ENCODE peak calls at places on chromosome 20, in ten cellular contexts. N is body of pancreas; T is A549; X is CD8-positive, alpha-beta memory T cell; Z is mesendoderm; K is heart right ventricle; O is neuronal stem cell; Q is SK-N-SH; Y is suprapubic skin; C is astrocyte. M is an unnamed sample. For H3K4me1, the result is how much of the 10 kb centered on the place peaks cover.

GRCh38 chr20:62652051-62652893 is 10.0 kb downstream of the SLCO4A1 start:
- DNase-seq in N (peak), T (peak), X (peak), Z (peak), K (peak), O (no peak), Q (peak), Y (peak), C (peak), M (peak)

GRCh38 chr20:46992640-46993035 is 98.0 kb downstream of the EYA2 start:
- DNase-seq in N (peak), T (no peak), X (no peak), Z (peak), K (no peak), O (no peak), Q (no peak), Y (no peak), C (no peak), M (no peak)

GRCh38 chr20:63150911-63151531 is 64.9 kb downstream of the YTHDF1 start:
- DNase-seq in N (no peak), T (no peak), X (no peak), Z (no peak), K (peak), O (no peak), Q (no peak), Y (no peak), C (no peak), M (no peak)

GRCh38 chr20:61558726-61559125 is 306.7 kb downstream of the CDH4 start:
- DNase-seq in N (no peak), T (no peak), X (no peak), Z (peak), K (no peak), O (no peak), Q (no peak), Y (no peak), C (peak), M (no peak)

GRCh38 chr20:50588034-50588736 is 78.0 kb downstream of the PTPN1 start:
- DNase-seq in N (peak), T (peak), X (peak), Z (peak), K (peak), O (peak), Q (peak), Y (no peak), C (no peak), M (peak)

GRCh38 chr20:24782801-24783630 is 166.1 kb upstream of the CST7 start:
- DNase-seq in N (peak), T (no peak), X (no peak), Z (peak), K (no peak), O (no peak), Q (peak), Y (peak), C (peak), M (no peak)

GRCh38 chr20:14234666-14235295 is 102.6 kb downstream of the FLRT3 start:
- DNase-seq in N (no peak), T (peak), X (no peak), Z (no peak), K (no peak), O (no peak), Q (no peak), Y (no peak), C (peak), M (no peak)

GRCh38 chr20:33287884-33288283 is 4.9 kb downstream of the BPIFB1 start:
- DNase-seq in N (no peak), T (no peak), X (no peak), Z (no peak), K (no peak), O (no peak), Q (no peak), Y (no peak), C (no peak), M (no peak)

GRCh38 chr20:1388706-1389483 is 4.0 kb downstream of the FKBP1A start:
- DNase-seq in N (no peak), T (no peak), X (peak), Z (no peak), K (no peak), O (no peak), Q (no peak), Y (no peak), C (no peak), M (no peak)

GRCh38 chr20:61939691-61940360 is 125.9 kb downstream of the TAF4 start:
- DNase-seq in N (no peak), T (no peak), X (no peak), Z (no peak), K (no peak), O (no peak), Q (no peak), Y (no peak), C (no peak), M (no peak)

GRCh38 chr20:21693322-21693721 is 12.1 kb upstream of the PAX1 start:
- DNase-seq in N (no peak), T (peak), X (no peak), Z (peak), K (no peak), O (no peak), Q (no peak), Y (no peak), C (no peak), M (no peak)

GRCh38 chr20:45181639-45182038 is 6.9 kb downstream of the PI3 start:
- DNase-seq in N (no peak), T (no peak), X (no peak), Z (peak), K (no peak), O (no peak), Q (peak), Y (no peak), C (no peak), M (no peak)

GRCh38 chr20:10603971-10604864 is 69.6 kb downstream of the JAG1 start:
- DNase-seq in N (peak), T (peak), X (no peak), Z (no peak), K (peak), O (peak), Q (no peak), Y (no peak), C (peak), M (peak)

GRCh38 chr20:63499333-63499969 is 568 bp upstream of the EEF1A2 start:
- DNase-seq in N (no peak), T (no peak), X (no peak), Z (no peak), K (no peak), O (no peak), Q (peak), Y (no peak), C (no peak), M (no peak)

GRCh38 chr20:61762208-61762710 is 303.4 kb downstream of the TAF4 start:
- DNase-seq in N (no peak), T (no peak), X (no peak), Z (no peak), K (no peak), O (no peak), Q (no peak), Y (peak), C (no peak), M (no peak)

GRCh38 chr20:35166242-35166830 is 5.5 kb upstream of the PROCR start:
- DNase-seq in N (peak), T (no peak), X (no peak), Z (no peak), K (peak), O (no peak), Q (peak), Y (no peak), C (no peak), M (peak)

GRCh38 chr20:1440024-1440423 is 26.6 kb downstream of the NSFL1C start:
- DNase-seq in N (peak), T (peak), X (no peak), Z (peak), K (no peak), O (no peak), Q (peak), Y (no peak), C (no peak), M (no peak)

GRCh38 chr20:59010995-59011873 is 4.2 kb upstream of the CTSZ start:
- DNase-seq in N (no peak), T (no peak), X (no peak), Z (peak), K (no peak), O (no peak), Q (no peak), Y (no peak), C (peak), M (peak)

GRCh38 chr20:21571841-21572690 is 58.2 kb upstream of the NKX2-2 start:
- DNase-seq in N (peak), T (no peak), X (peak), Z (peak), K (no peak), O (peak), Q (peak), Y (no peak), C (no peak), M (no peak)

GRCh38 chr20:8155848-8156602 is 24.0 kb downstream of the PLCB1 start:
- DNase-seq in N (no peak), T (peak), X (no peak), Z (no peak), K (no peak), O (no peak), Q (no peak), Y (no peak), C (no peak), M (no peak)

GRCh38 chr20:18692453-18692852 is 104.6 kb downstream of the DTD1 start:
- DNase-seq in N (no peak), T (peak), X (no peak), Z (no peak), K (no peak), O (no peak), Q (no peak), Y (no peak), C (no peak), M (no peak)

GRCh38 chr20:24487648-24488047 is 18.2 kb downstream of the SYNDIG1 start:
- DNase-seq in N (no peak), T (no peak), X (no peak), Z (no peak), K (no peak), O (no peak), Q (no peak), Y (peak), C (no peak), M (no peak)

GRCh38 chr20:41306061-41306727 is 11.3 kb downstream of the ZHX3 start:
- DNase-seq in N (no peak), T (no peak), X (no peak), Z (no peak), K (no peak), O (no peak), Q (no peak), Y (no peak), C (no peak), M (no peak)

GRCh38 chr20:34433391-34433790 is 70.3 kb downstream of the ITCH start:
- DNase-seq in N (no peak), T (no peak), X (no peak), Z (no peak), K (no peak), O (no peak), Q (no peak), Y (no peak), C (no peak), M (no peak)

GRCh38 chr20:32336918-32337347 is 21.2 kb upstream of the ASXL1 start:
- DNase-seq in N (no peak), T (peak), X (peak), Z (peak), K (no peak), O (no peak), Q (peak), Y (no peak), C (no peak), M (no peak)

GRCh38 chr20:31496761-31497295 is 17.4 kb upstream of the HM13 start:
- DNase-seq in N (peak), T (no peak), X (no peak), Z (no peak), K (peak), O (no peak), Q (no peak), Y (peak), C (no peak), M (peak)

GRCh38 chr20:9051508-9051907 is 17.4 kb upstream of the PLCB4 start:
- DNase-seq in N (no peak), T (peak), X (no peak), Z (peak), K (no peak), O (no peak), Q (no peak), Y (no peak), C (peak), M (no peak)

GRCh38 chr20:40686893-40687292 is 2.1 kb downstream of the MAFB start:
- DNase-seq in N (no peak), T (no peak), X (no peak), Z (no peak), K (no peak), O (no peak), Q (no peak), Y (no peak), C (no peak), M (no peak)

GRCh38 chr20:14069796-14070195 is 74.5 kb downstream of the MACROD2 start:
- DNase-seq in N (no peak), T (no peak), X (no peak), Z (peak), K (no peak), O (no peak), Q (no peak), Y (no peak), C (peak), M (no peak)

GRCh38 chr20:60038400-60038799 is 80.2 kb downstream of the CDH26 start:
- DNase-seq in N (no peak), T (no peak), X (no peak), Z (peak), K (no peak), O (no peak), Q (no peak), Y (no peak), C (no peak), M (no peak)

GRCh38 chr20:43442310-43442880 is 15.3 kb upstream of the SRSF6 start:
- DNase-seq in N (no peak), T (peak), X (no peak), Z (peak), K (no peak), O (no peak), Q (no peak), Y (no peak), C (no peak), M (no peak)

GRCh38 chr20:53948383-53949318 is 121.7 kb downstream of the BCAS1 start:
- DNase-seq in N (no peak), T (no peak), X (no peak), Z (no peak), K (no peak), O (no peak), Q (no peak), Y (no peak), C (no peak), M (no peak)
- H3K27ac ChIP-seq in N (no peak), T (no peak), X (peak), Z (no peak), K (peak), O (no peak), Q (peak), Y (no peak), C (peak), M (no peak)

GRCh38 chr20:17640146-17640874 is 41.7 kb downstream of the RRBP1 start:
- DNase-seq in N (peak), T (no peak), X (no peak), Z (no peak), K (no peak), O (no peak), Q (no peak), Y (no peak), C (no peak), M (no peak)
- H3K4me1 ChIP-seq in N (half or more), T (under half), X (under half), Z (under half), K (under half), O (under half), Q (under half), Y (under half), C (under half), M (under half)

DNA sequence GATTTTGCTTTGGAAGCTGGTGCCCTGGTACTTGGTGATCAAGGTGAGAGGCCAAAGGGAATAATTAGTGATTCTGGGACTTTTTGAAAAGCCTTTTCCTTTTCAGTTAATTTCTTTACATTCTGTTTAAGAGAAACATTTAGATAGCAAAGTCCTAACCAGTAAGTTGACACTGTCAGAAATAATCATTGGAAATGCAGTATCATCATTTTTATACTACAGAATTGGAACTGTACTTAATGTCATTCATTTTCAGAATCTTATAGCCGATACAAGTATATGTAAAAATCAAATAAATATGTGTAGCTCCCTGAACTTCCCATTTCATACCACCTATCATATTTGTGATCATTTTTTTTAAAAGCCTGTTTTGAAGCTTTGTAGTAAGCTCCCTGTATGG is 27.5 kb downstream of the MCM8 start:
- DNase-seq in N (no peak), T (no peak), X (no peak), Z (no peak), K (no peak), O (no peak), Q (no peak), Y (no peak), C (no peak), M (no peak)
- H3K27ac ChIP-seq in N (no peak), T (no peak), X (no peak), Z (no peak), K (no peak), O (no peak), Q (no peak), Y (no peak), C (no peak), M (no peak)

DNA sequence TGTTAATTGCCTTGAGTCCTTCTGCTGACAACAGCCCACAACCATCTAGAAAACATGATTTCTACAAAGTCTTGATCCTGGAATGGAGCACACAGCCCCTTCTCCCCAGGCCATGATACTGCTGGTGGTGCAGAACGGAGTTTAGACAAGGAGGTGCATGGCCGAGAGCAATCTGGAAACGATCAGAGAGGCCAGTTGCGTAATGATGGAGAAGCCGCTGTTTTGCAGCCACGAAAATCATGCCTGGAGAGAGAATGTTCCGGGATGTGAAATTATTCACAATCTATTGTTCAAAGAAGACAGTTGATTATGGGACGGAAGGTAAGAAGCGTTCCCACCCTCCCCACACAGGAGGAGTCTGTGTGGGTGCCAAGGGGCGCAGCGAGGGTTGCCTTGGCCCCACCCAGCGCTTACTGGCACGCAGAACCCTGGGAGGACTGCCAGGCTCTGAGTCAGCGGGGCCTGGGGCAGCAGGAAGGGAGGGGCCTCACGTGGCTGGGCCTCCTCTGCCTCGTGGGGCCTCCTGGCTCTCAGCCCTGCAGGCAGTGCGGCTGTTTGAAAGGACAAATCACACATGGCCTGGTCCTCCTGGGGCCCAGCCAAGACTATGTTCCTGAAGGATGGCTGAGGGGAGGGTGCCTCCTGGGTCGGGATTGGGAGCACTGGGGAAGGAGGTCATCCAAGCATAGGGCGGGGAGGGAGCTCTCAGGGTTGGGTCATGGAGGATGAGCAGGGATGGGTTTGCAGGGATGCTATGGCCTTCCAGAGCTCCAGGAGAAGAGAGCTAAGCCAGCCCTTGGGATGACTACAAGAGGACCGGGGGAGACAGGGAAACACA is 8.7 kb upstream of the AP5S1 start:
- DNase-seq in N (peak), T (peak), X (peak), Z (no peak), K (peak), O (no peak), Q (peak), Y (peak), C (peak), M (peak)
- H3K4me1 ChIP-seq in N (half or more), T (half or more), X (half or more), Z (under half), K (under half), O (under half), Q (under half), Y (half or more), C (under half), M (half or more)

GRCh38 chr20:57584768-57585461 is 24.0 kb downstream of the PCK1 start:
- DNase-seq in N (no peak), T (no peak), X (no peak), Z (no peak), K (no peak), O (no peak), Q (no peak), Y (no peak), C (no peak), M (no peak)

GRCh38 chr20:57585466-57586213 is 24.7 kb downstream of the PCK1 start:
- DNase-seq in N (no peak), T (no peak), X (no peak), Z (no peak), K (no peak), O (no peak), Q (no peak), Y (no peak), C (no peak), M (no peak)

GRCh38 chr20:57582432-57583288 is 21.8 kb downstream of the PCK1 start:
- DNase-seq in N (peak), T (peak), X (no peak), Z (peak), K (peak), O (no peak), Q (peak), Y (no peak), C (peak), M (peak)

GRCh38 chr20:57582029-57582378 is 21.1 kb downstream of the PCK1 start:
- DNase-seq in N (no peak), T (no peak), X (no peak), Z (no peak), K (no peak), O (no peak), Q (no peak), Y (no peak), C (no peak), M (no peak)

GRCh38 chr20:57583289-57584257 is 22.7 kb downstream of the PCK1 start:
- DNase-seq in N (no peak), T (no peak), X (no peak), Z (no peak), K (no peak), O (no peak), Q (no peak), Y (no peak), C (no peak), M (no peak)
- H3K27ac ChIP-seq in N (no peak), T (peak), X (no peak), Z (no peak), K (peak), O (no peak), Q (no peak), Y (no peak), C (no peak), M (peak)

DNA sequence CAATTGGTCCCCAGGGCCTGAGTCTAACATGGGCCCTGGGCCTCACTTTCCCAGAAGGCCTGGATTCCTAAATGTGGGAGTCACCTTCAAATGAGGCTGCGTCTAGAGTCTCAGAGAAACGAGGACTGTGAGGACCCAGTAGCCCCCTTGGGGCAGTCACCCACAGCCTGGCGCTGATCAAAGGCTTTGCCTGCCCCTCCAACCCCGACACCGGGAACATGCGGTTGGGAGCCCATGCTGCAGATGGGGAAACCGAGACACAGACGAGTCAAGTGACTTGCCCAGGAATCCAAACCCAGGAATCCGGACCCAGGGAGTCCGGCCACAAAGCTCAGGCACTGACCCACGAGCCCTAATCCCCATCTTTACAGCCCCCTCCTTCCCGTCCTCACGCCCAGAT is 209.7 kb downstream of the PREX1 start:
- DNase-seq in N (no peak), T (no peak), X (no peak), Z (no peak), K (no peak), O (no peak), Q (no peak), Y (no peak), C (no peak), M (no peak)
- H3K4me1 ChIP-seq in N (under half), T (under half), X (under half), Z (under half), K (under half), O (under half), Q (under half), Y (under half), C (under half), M (under half)

GRCh38 chr20:36786246-36786645 is 12.7 kb upstream of the DSN1 start:
- DNase-seq in N (no peak), T (no peak), X (no peak), Z (no peak), K (no peak), O (no peak), Q (no peak), Y (no peak), C (no peak), M (no peak)

GRCh38 chr20:36784116-36784515 is 10.6 kb upstream of the DSN1 start:
- DNase-seq in N (no peak), T (no peak), X (no peak), Z (no peak), K (no peak), O (no peak), Q (no peak), Y (no peak), C (no peak), M (no peak)

GRCh38 chr20:36786663-36787062 is 13.1 kb upstream of the DSN1 start:
- DNase-seq in N (no peak), T (no peak), X (no peak), Z (no peak), K (no peak), O (no peak), Q (no peak), Y (no peak), C (no peak), M (no peak)

GRCh38 chr20:36784900-36785299 is 11.3 kb upstream of the DSN1 start:
- DNase-seq in N (no peak), T (no peak), X (no peak), Z (no peak), K (no peak), O (no peak), Q (no peak), Y (no peak), C (no peak), M (peak)

GRCh38 chr20:36785308-36785707 is 11.7 kb upstream of the DSN1 start:
- DNase-seq in N (no peak), T (no peak), X (no peak), Z (no peak), K (no peak), O (no peak), Q (no peak), Y (no peak), C (no peak), M (no peak)
- H3K27ac ChIP-seq in N (no peak), T (no peak), X (no peak), Z (no peak), K (no peak), O (no peak), Q (no peak), Y (no peak), C (no peak), M (peak)

GRCh38 chr20:17358854-17359253 is 132.0 kb downstream of the PCSK2 start:
- DNase-seq in N (no peak), T (no peak), X (no peak), Z (no peak), K (no peak), O (no peak), Q (no peak), Y (no peak), C (no peak), M (no peak)
- H3K4me1 ChIP-seq in N (under half), T (under half), X (under half), Z (under half), K (under half), O (under half), Q (under half), Y (under half), C (under half), M (under half)